ENCODE peak calls at places on chromosomes 4 and X, in five cellular contexts. One of them, this sample, is unnamed. For H3K27me3, the result is how much of the 10 kb centered on the place peaks cover.

GRCh38 chr4:94306713-94307112 is 35.9 kb downstream of the HPGDS start:
- DNase-seq in PC-3: no peak
- DNase-seq in suprapubic skin: no peak
- DNase-seq in mammary epithelial cell: no peak
- DNase-seq in CD8-positive, alpha-beta T cell: no peak
- DNase-seq in this sample: no peak

GRCh38 chr4:106038012-106038411 is 142.7 kb downstream of the NPNT start:
- DNase-seq in PC-3: no peak
- DNase-seq in suprapubic skin: no peak
- DNase-seq in CD8-positive, alpha-beta T cell: no peak
- DNase-seq in mammary epithelial cell: no peak
- DNase-seq in this sample: no peak

GRCh38 chrX:144722307-144722706 is 525.0 kb upstream of the SPANXN1 start:
- DNase-seq in suprapubic skin: no peak
- DNase-seq in mammary epithelial cell: no peak
- DNase-seq in CD8-positive, alpha-beta T cell: no peak
- DNase-seq in PC-3: no peak
- DNase-seq in this sample: no peak

GRCh38 chr4:81607947-81608346 is 136.2 kb upstream of the RASGEF1B start:
- DNase-seq in mammary epithelial cell: peak
- DNase-seq in PC-3: peak
- DNase-seq in suprapubic skin: no peak
- DNase-seq in CD8-positive, alpha-beta T cell: no peak
- DNase-seq in this sample: no peak

GRCh38 chrX:101232316-101232715 is 12.7 kb downstream of the DRP2 start:
- DNase-seq in PC-3: no peak
- DNase-seq in suprapubic skin: no peak
- DNase-seq in CD8-positive, alpha-beta T cell: no peak
- DNase-seq in mammary epithelial cell: no peak
- DNase-seq in this sample: no peak

GRCh38 chrX:102651242-102651967 is at the start of gene GPRASP1:
- DNase-seq in CD8-positive, alpha-beta T cell: peak
- DNase-seq in mammary epithelial cell: no peak
- DNase-seq in suprapubic skin: no peak
- DNase-seq in PC-3: no peak
- DNase-seq in this sample: no peak

GRCh38 chr4:140557831-140558435 is 10.8 kb downstream of the UCP1 start:
- DNase-seq in suprapubic skin: no peak
- DNase-seq in CD8-positive, alpha-beta T cell: no peak
- DNase-seq in PC-3: no peak
- DNase-seq in mammary epithelial cell: no peak
- DNase-seq in this sample: no peak

GRCh38 chr4:122329876-122330595 is 48.8 kb upstream of the ADAD1 start:
- DNase-seq in suprapubic skin: no peak
- DNase-seq in mammary epithelial cell: peak
- DNase-seq in CD8-positive, alpha-beta T cell: no peak
- DNase-seq in PC-3: peak
- DNase-seq in this sample: no peak

GRCh38 chrX:101462892-101463291 is 22.4 kb upstream of the ARMCX4 start:
- DNase-seq in mammary epithelial cell: peak
- DNase-seq in CD8-positive, alpha-beta T cell: no peak
- DNase-seq in suprapubic skin: no peak
- DNase-seq in PC-3: peak
- DNase-seq in this sample: no peak

GRCh38 chrX:146433771-146434170 is 375.8 kb upstream of the CXorf51B start:
- DNase-seq in CD8-positive, alpha-beta T cell: no peak
- DNase-seq in PC-3: peak
- DNase-seq in mammary epithelial cell: no peak
- DNase-seq in suprapubic skin: no peak
- DNase-seq in this sample: no peak

GRCh38 chr4:146442801-146443200 is 78.9 kb downstream of the SLC10A7 start:
- DNase-seq in CD8-positive, alpha-beta T cell: no peak
- DNase-seq in mammary epithelial cell: peak
- DNase-seq in PC-3: peak
- DNase-seq in suprapubic skin: no peak
- DNase-seq in this sample: no peak

GRCh38 chr4:67785528-67785927 is 31.3 kb upstream of the GNRHR start:
- DNase-seq in mammary epithelial cell: peak
- DNase-seq in suprapubic skin: no peak
- DNase-seq in PC-3: no peak
- DNase-seq in CD8-positive, alpha-beta T cell: no peak
- DNase-seq in this sample: no peak

GRCh38 chrX:120664081-120664480 is 34.2 kb upstream of the C1GALT1C1 start:
- DNase-seq in PC-3: peak
- DNase-seq in suprapubic skin: no peak
- DNase-seq in CD8-positive, alpha-beta T cell: no peak
- DNase-seq in mammary epithelial cell: peak
- DNase-seq in this sample: no peak
- TF ChIP-seq CTCF in PC-3: peak
- TF ChIP-seq CTCF in suprapubic skin: no peak
- TF ChIP-seq CTCF in CD8-positive, alpha-beta T cell: peak
- TF ChIP-seq CTCF in mammary epithelial cell: peak
- TF ChIP-seq CTCF in this sample: no peak

GRCh38 chrX:66633541-66633940 is 5.3 kb downstream of the EDA2R start:
- DNase-seq in suprapubic skin: no peak
- DNase-seq in mammary epithelial cell: peak
- DNase-seq in CD8-positive, alpha-beta T cell: no peak
- DNase-seq in PC-3: no peak
- DNase-seq in this sample: no peak
- H3K27me3 ChIP-seq in suprapubic skin: under half
- H3K27me3 ChIP-seq in mammary epithelial cell: under half
- H3K27me3 ChIP-seq in CD8-positive, alpha-beta T cell: under half
- H3K27me3 ChIP-seq in PC-3: under half
- H3K27me3 ChIP-seq in this sample: under half

GRCh38 chr4:40962551-40963185 is 212.9 kb downstream of the NSUN7 start:
- DNase-seq in mammary epithelial cell: no peak
- DNase-seq in PC-3: no peak
- DNase-seq in CD8-positive, alpha-beta T cell: no peak
- DNase-seq in suprapubic skin: no peak
- DNase-seq in this sample: no peak
- H3K4me3 ChIP-seq in mammary epithelial cell: no peak
- H3K4me3 ChIP-seq in PC-3: no peak
- H3K4me3 ChIP-seq in CD8-positive, alpha-beta T cell: no peak
- H3K4me3 ChIP-seq in suprapubic skin: no peak
- H3K4me3 ChIP-seq in this sample: no peak

GRCh38 chr4:48906283-48907173 is at the start of gene OCIAD2:
- DNase-seq in PC-3: peak
- DNase-seq in suprapubic skin: no peak
- DNase-seq in CD8-positive, alpha-beta T cell: peak
- DNase-seq in mammary epithelial cell: peak
- DNase-seq in this sample: no peak
- TF ChIP-seq CTCF in PC-3: peak
- TF ChIP-seq CTCF in suprapubic skin: no peak
- TF ChIP-seq CTCF in CD8-positive, alpha-beta T cell: peak
- TF ChIP-seq CTCF in mammary epithelial cell: no peak
- TF ChIP-seq CTCF in this sample: no peak

DNA sequence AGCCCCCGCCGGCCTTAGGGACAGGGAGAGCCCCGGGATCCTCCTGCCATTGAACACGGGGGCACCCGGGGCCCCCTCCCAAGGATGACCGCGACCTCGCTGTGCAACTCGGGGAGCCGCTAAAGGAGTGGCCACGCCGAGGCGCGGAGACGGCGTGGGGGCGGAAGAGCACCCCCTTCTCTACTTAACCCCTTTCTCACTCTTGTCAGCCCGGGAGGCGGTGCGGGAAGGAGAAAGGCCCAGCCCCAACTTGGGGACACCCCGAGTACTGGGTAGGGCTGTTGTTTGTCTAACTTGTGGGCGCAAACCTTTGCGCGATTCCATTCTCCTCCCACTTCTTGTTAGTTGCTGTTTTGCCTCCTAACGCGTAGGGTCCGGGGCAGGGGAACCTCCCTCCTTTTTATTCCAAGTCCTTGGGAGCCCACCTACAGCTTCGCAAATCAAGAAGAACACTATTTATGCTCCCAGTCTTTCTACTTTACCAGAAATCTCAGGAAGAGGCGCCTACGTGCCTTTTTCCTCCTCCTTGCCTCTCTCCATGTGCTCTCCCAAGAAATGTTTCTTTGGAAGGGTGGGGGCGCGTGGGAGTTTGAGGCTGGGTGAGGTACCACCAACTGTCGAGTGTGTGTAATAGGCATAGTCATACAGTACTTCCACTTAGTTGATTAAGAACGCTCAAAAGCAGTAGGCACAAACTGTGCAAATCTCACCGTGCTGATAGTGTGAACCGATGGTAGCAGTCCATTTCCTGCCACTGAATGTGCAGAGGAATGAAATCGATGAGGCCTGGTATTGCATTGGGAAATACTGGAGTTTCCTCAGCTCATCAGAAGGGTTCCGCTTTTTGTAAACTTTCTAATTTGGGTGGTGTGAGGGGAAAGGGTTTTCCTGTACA is 810 bp downstream of the DIAPH2 start:
- DNase-seq in suprapubic skin: peak
- DNase-seq in mammary epithelial cell: peak
- DNase-seq in CD8-positive, alpha-beta T cell: peak
- DNase-seq in PC-3: peak
- DNase-seq in this sample: no peak
- H3K27me3 ChIP-seq in suprapubic skin: under half
- H3K27me3 ChIP-seq in mammary epithelial cell: under half
- H3K27me3 ChIP-seq in CD8-positive, alpha-beta T cell: under half
- H3K27me3 ChIP-seq in PC-3: under half
- H3K27me3 ChIP-seq in this sample: under half

GRCh38 chr4:77819409-77819835 is 254 bp upstream of the CNOT6L start:
- DNase-seq in PC-3: no peak
- DNase-seq in CD8-positive, alpha-beta T cell: no peak
- DNase-seq in suprapubic skin: no peak
- DNase-seq in mammary epithelial cell: no peak
- DNase-seq in this sample: no peak

GRCh38 chr4:77815651-77816050 is 3.5 kb downstream of the CNOT6L start:
- DNase-seq in CD8-positive, alpha-beta T cell: no peak
- DNase-seq in PC-3: no peak
- DNase-seq in mammary epithelial cell: no peak
- DNase-seq in suprapubic skin: no peak
- DNase-seq in this sample: no peak

GRCh38 chr4:77818077-77818666 is 996 bp downstream of the CNOT6L start:
- DNase-seq in CD8-positive, alpha-beta T cell: peak
- DNase-seq in PC-3: peak
- DNase-seq in mammary epithelial cell: peak
- DNase-seq in suprapubic skin: peak
- DNase-seq in this sample: no peak

GRCh38 chr4:77818667-77819408 is at the start of gene CNOT6L:
- DNase-seq in CD8-positive, alpha-beta T cell: peak
- DNase-seq in mammary epithelial cell: peak
- DNase-seq in suprapubic skin: peak
- DNase-seq in PC-3: peak
- DNase-seq in this sample: no peak

DNA sequence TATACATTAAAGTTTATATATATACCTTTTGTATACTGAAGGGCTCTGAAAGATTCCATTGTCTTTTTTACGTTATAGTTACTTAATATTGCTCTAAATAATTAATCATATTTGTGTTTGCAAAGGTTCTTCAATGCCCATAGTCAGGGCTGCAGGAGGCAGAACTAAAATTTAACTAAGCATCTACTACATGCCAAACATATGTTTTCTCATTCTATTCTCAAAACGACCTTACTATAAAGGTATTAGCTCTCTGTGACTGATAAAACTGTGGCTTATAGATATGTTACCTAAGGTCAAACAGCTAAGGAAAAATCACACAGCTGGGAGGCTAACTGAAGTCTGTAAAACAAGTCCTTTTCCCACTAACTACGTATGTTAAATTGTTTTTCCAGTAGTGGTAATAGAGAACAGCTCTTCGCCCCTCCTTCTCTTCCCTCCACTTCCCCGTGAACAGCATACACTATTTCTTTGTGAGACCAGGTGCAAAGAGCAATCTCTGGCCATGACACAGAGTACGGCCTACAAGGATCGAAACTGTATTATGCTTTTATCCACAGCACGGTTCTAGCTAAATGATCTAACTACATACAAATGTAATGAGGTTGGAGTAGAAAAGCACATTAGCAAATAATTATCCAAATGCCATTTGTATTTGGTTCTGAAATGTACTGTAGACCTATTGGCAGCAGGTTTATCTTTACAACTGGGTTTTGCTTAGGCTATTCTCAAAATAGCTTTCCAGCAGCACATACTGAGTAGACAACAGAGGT is 1.7 kb downstream of the CNOT6L start:
- DNase-seq in PC-3: no peak
- DNase-seq in CD8-positive, alpha-beta T cell: no peak
- DNase-seq in suprapubic skin: no peak
- DNase-seq in mammary epithelial cell: peak
- DNase-seq in this sample: no peak
- H3K4me3 ChIP-seq in PC-3: peak
- H3K4me3 ChIP-seq in CD8-positive, alpha-beta T cell: peak
- H3K4me3 ChIP-seq in suprapubic skin: peak
- H3K4me3 ChIP-seq in mammary epithelial cell: peak
- H3K4me3 ChIP-seq in this sample: peak

DNA sequence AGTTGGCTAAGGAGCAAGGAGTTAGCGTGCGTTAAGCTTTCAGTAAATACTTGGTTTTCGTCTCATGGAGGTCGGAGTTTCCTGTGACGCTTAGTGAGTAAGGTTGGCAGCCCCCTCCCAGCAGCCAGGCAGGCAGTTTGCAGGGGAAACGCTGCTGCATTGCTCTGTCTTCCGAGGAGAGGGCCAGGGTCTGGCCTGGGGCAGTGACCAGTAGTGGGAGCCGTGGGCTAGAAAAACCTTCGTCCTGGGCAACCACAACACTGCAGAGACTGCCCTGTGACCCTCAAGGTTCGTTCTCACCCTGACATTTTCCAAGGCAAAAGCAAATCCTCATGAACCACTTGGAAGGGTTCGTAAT is 432 bp downstream of the TMEM175 start:
- DNase-seq in mammary epithelial cell: no peak
- DNase-seq in PC-3: no peak
- DNase-seq in CD8-positive, alpha-beta T cell: no peak
- DNase-seq in suprapubic skin: peak
- DNase-seq in this sample: no peak
- TF ChIP-seq CTCF in mammary epithelial cell: no peak
- TF ChIP-seq CTCF in PC-3: peak
- TF ChIP-seq CTCF in CD8-positive, alpha-beta T cell: no peak
- TF ChIP-seq CTCF in suprapubic skin: no peak
- TF ChIP-seq CTCF in this sample: peak

GRCh38 chr4:15398732-15399131 is 29.1 kb upstream of the C1QTNF7 start:
- DNase-seq in mammary epithelial cell: peak
- DNase-seq in CD8-positive, alpha-beta T cell: no peak
- DNase-seq in PC-3: no peak
- DNase-seq in suprapubic skin: no peak
- DNase-seq in this sample: no peak
- H3K27me3 ChIP-seq in mammary epithelial cell: under half
- H3K27me3 ChIP-seq in CD8-positive, alpha-beta T cell: under half
- H3K27me3 ChIP-seq in PC-3: under half
- H3K27me3 ChIP-seq in suprapubic skin: under half
- H3K27me3 ChIP-seq in this sample: under half

This sample was measured in AG04450.